ENCODE peak calls at places on chromosomes 7 and 10, in nine cellular contexts. B, T, Y, H, E, R, U, X and Z are unnamed samples.
A peak's percentile ranks its signal among the peaks of the same experiment; 100 is the strongest.

GRCh38 chr7:21999896-22000295 is 54.2 kb upstream of the CDCA7L start:
- DNase-seq in B (no peak), T (no peak), Y (no peak), H (no peak), E (no peak), R (peak; percentile 16), U (no peak), X (peak; percentile 13), Z (no peak)

GRCh38 chr7:147510913-147511312 is 1079.7 kb upstream of the C7orf33 start:
- DNase-seq in B (no peak), T (no peak), Y (no peak), H (no peak), E (no peak), R (peak; percentile 31), U (no peak), X (peak; percentile 79), Z (no peak)

GRCh38 chr10:1402821-1403507 is 334.4 kb downstream of the ADARB2 start:
- DNase-seq in B (no peak), T (no peak), Y (no peak), H (no peak), E (no peak), R (no peak), U (no peak), X (no peak), Z (no peak)

GRCh38 chr7:44274623-44274975 is 50.8 kb downstream of the CAMK2B start:
- DNase-seq in B (no peak), T (no peak), Y (peak; percentile 7), H (no peak), E (no peak), R (no peak), U (no peak), X (no peak), Z (no peak)

GRCh38 chr10:105017116-105017515 is 376.0 kb downstream of the SORCS3 start:
- DNase-seq in B (no peak), T (no peak), Y (no peak), H (no peak), E (no peak), R (no peak), U (no peak), X (no peak), Z (no peak)

GRCh38 chr10:102988404-102989314 is 70.6 kb downstream of the CNNM2 start:
- DNase-seq in B (no peak), T (peak; percentile 48), Y (no peak), H (peak; percentile 24), E (no peak), R (peak; percentile 51), U (no peak), X (peak; percentile 94), Z (peak; percentile 53)

GRCh38 chr7:128030999-128031681 is at the start of gene LRRC4:
- DNase-seq in B (no peak), T (no peak), Y (no peak), H (peak; percentile 81), E (peak; percentile 25), R (peak; percentile 55), U (peak; percentile 55), X (peak; percentile 43), Z (peak; percentile 76)

GRCh38 chr7:196778-197321 is 4.5 kb downstream of the FAM20C start:
- DNase-seq in B (no peak), T (no peak), Y (no peak), H (no peak), E (no peak), R (no peak), U (no peak), X (no peak), Z (no peak)

GRCh38 chr10:121667948-121668335 is 69.7 kb upstream of the FGFR2 start:
- DNase-seq in B (no peak), T (no peak), Y (no peak), H (no peak), E (no peak), R (no peak), U (no peak), X (no peak), Z (no peak)

GRCh38 chr10:96512524-96512991 is 1.2 kb downstream of the TLL2 start:
- DNase-seq in B (no peak), T (no peak), Y (peak; percentile 29), H (peak; percentile 31), E (no peak), R (no peak), U (peak; percentile 44), X (peak; percentile 12), Z (peak; percentile 20)

GRCh38 chr7:74475243-74475986 is 21.7 kb downstream of the GTF2IRD1 start:
- DNase-seq in B (no peak), T (no peak), Y (no peak), H (no peak), E (no peak), R (no peak), U (no peak), X (no peak), Z (no peak)

GRCh38 chr7:123999698-124000097 is 33.2 kb downstream of the TMEM229A start:
- DNase-seq in B (no peak), T (no peak), Y (no peak), H (no peak), E (no peak), R (no peak), U (no peak), X (no peak), Z (no peak)

GRCh38 chr10:110205051-110205675 is 2.2 kb upstream of the MXI1 start:
- DNase-seq in B (no peak), T (no peak), Y (no peak), H (no peak), E (no peak), R (no peak), U (no peak), X (no peak), Z (no peak)

GRCh38 chr10:48931188-48931587 is 8.5 kb downstream of the LRRC18 start:
- DNase-seq in B (no peak), T (no peak), Y (no peak), H (no peak), E (no peak), R (no peak), U (no peak), X (no peak), Z (no peak)

GRCh38 chr10:123194056-123194455 is 39.9 kb downstream of the BUB3 start:
- DNase-seq in B (no peak), T (no peak), Y (no peak), H (no peak), E (no peak), R (no peak), U (no peak), X (no peak), Z (no peak)

GRCh38 chr7:44382459-44383300 is 57.3 kb upstream of the CAMK2B start:
- DNase-seq in B (no peak), T (no peak), Y (no peak), H (no peak), E (no peak), R (peak; percentile 21), U (no peak), X (peak; percentile 43), Z (peak; percentile 16)

GRCh38 chr7:80781561-80781979 is 137.3 kb downstream of the SEMA3C start:
- DNase-seq in B (peak; percentile 53), T (peak; percentile 85), Y (peak; percentile 35), H (peak; percentile 27), E (no peak), R (peak; percentile 96), U (no peak), X (peak; percentile 71), Z (no peak)

GRCh38 chr7:140229591-140230516 is 53.1 kb upstream of the KDM7A start:
- DNase-seq in B (no peak), T (no peak), Y (peak; percentile 20), H (no peak), E (peak; percentile 36), R (no peak), U (peak; percentile 80), X (no peak), Z (no peak)

GRCh38 chr10:132626761-132627735 is 89.5 kb downstream of the INPP5A start:
- DNase-seq in B (no peak), T (no peak), Y (peak; percentile 31), H (no peak), E (no peak), R (no peak), U (no peak), X (no peak), Z (no peak)

GRCh38 chr10:122230222-122230621 is 40.9 kb upstream of the BTBD16 start:
- DNase-seq in B (no peak), T (no peak), Y (no peak), H (no peak), E (no peak), R (no peak), U (no peak), X (no peak), Z (no peak)

GRCh38 chr7:12715372-12716133 is 28.1 kb downstream of the ARL4A start:
- DNase-seq in B (peak; percentile 63), T (peak; percentile 100), Y (peak; percentile 67), H (peak; percentile 18), E (peak; percentile 15), R (peak; percentile 83), U (peak; percentile 38), X (peak; percentile 95), Z (peak; percentile 75)

GRCh38 chr7:94303736-94304135 is 91.0 kb upstream of the COL1A2 start:
- DNase-seq in B (peak; percentile 34), T (peak; percentile 38), Y (no peak), H (peak; percentile 49), E (no peak), R (peak; percentile 85), U (no peak), X (peak; percentile 84), Z (no peak)

GRCh38 chr7:100826546-100827329 is 585 bp downstream of the EPHB4 start:
- DNase-seq in B (no peak), T (no peak), Y (no peak), H (peak; percentile 27), E (no peak), R (peak; percentile 12), U (peak; percentile 38), X (no peak), Z (no peak)

GRCh38 chr10:79207096-79207357 is 138.3 kb downstream of the ZMIZ1 start:
- DNase-seq in B (no peak), T (no peak), Y (no peak), H (no peak), E (no peak), R (no peak), U (no peak), X (no peak), Z (no peak)

GRCh38 chr7:86814980-86815379 is 171.3 kb downstream of the GRM3 start:
- DNase-seq in B (no peak), T (peak; percentile 53), Y (no peak), H (no peak), E (no peak), R (no peak), U (no peak), X (no peak), Z (no peak)

GRCh38 chr10:124677871-124678565 is 66.2 kb downstream of the FAM53B start:
- DNase-seq in B (no peak), T (no peak), Y (peak; percentile 67), H (peak; percentile 56), E (no peak), R (peak; percentile 12), U (no peak), X (peak; percentile 38), Z (no peak)

GRCh38 chr10:104306897-104307296 is 31.4 kb downstream of the ITPRIP start:
- DNase-seq in B (no peak), T (no peak), Y (no peak), H (no peak), E (no peak), R (no peak), U (peak; percentile 37), X (no peak), Z (no peak)

GRCh38 chr7:30321089-30321991 is 36.9 kb downstream of the ZNRF2 start:
- DNase-seq in B (no peak), T (no peak), Y (no peak), H (no peak), E (no peak), R (peak; percentile 35), U (no peak), X (no peak), Z (no peak)

GRCh38 chr10:121536271-121536918 is 61.8 kb downstream of the FGFR2 start:
- DNase-seq in B (no peak), T (no peak), Y (no peak), H (no peak), E (no peak), R (no peak), U (no peak), X (no peak), Z (no peak)

GRCh38 chr7:45920543-45921380 is at the start of gene IGFBP3:
- DNase-seq in B (no peak), T (peak; percentile 85), Y (peak; percentile 60), H (peak; percentile 89), E (peak; percentile 8), R (peak; percentile 79), U (peak; percentile 53), X (peak; percentile 69), Z (no peak)

GRCh38 chr7:7569615-7570014 is 2.9 kb downstream of the MIOS start:
- DNase-seq in B (no peak), T (no peak), Y (no peak), H (no peak), E (no peak), R (no peak), U (no peak), X (no peak), Z (no peak)